ENCODE peak calls at places on chromosomes 3 and 15, in seven cellular contexts. Y is neural progenitor cell, R is AG09309, J is spleen, G is ACHN, V is HTR-8/SVneo, K is iris pigment epithelial cell. M is an unnamed sample.

GRCh38 chr3:177358085-177358967 is 161.0 kb upstream of the TBL1XR1 start:
- DNase-seq in Y (peak), R (no peak), J (peak), G (peak), V (peak), K (peak), M (peak)

GRCh38 chr15:80674245-80674614 is 20.9 kb upstream of the ABHD17C start:
- DNase-seq in Y (no peak), R (no peak), J (no peak), G (no peak), V (no peak), K (peak), M (no peak)

GRCh38 chr3:188869628-188870027 is 302.1 kb upstream of the TPRG1 start:
- DNase-seq in Y (no peak), R (no peak), J (no peak), G (no peak), V (no peak), K (peak), M (no peak)

GRCh38 chr3:177982034-177982433 is 554.2 kb upstream of the KCNMB2 start:
- DNase-seq in Y (no peak), R (no peak), J (no peak), G (no peak), V (peak), K (peak), M (peak)

GRCh38 chr3:8505621-8506020 is 4.0 kb downstream of the LMCD1 start:
- DNase-seq in Y (no peak), R (no peak), J (no peak), G (no peak), V (no peak), K (no peak), M (no peak)

GRCh38 chr3:51539291-51539891 is 872 bp downstream of the RAD54L2 start:
- DNase-seq in Y (peak), R (no peak), J (peak), G (peak), V (peak), K (peak), M (peak)

GRCh38 chr3:81581966-81582599 is 179.4 kb downstream of the GBE1 start:
- DNase-seq in Y (peak), R (no peak), J (no peak), G (peak), V (peak), K (peak), M (no peak)

GRCh38 chr15:90074023-90074422 is 28.2 kb downstream of the IDH2 start:
- DNase-seq in Y (no peak), R (no peak), J (no peak), G (no peak), V (no peak), K (no peak), M (no peak)

GRCh38 chr15:51536965-51537574 is 85.5 kb downstream of the DMXL2 start:
- DNase-seq in Y (peak), R (no peak), J (no peak), G (peak), V (no peak), K (peak), M (peak)